ENCODE peak calls at places on chromosome 3, in six cellular contexts. R, P, N, B, U and Q are unnamed samples.

GRCh38 chr3:44962606-44963393 is 13.2 kb downstream of the ZDHHC3 start:
- DNase-seq in R (no peak), B (no peak), N (no peak), U (peak), P (no peak), Q (peak)

GRCh38 chr3:101509276-101509675 is 3.7 kb downstream of the SENP7 start:
- DNase-seq in P (no peak), N (no peak), R (no peak), U (no peak), B (no peak), Q (peak)

GRCh38 chr3:139302084-139302800 is 41.6 kb upstream of the MRPS22 start:
- DNase-seq in P (no peak), R (peak), N (no peak), B (no peak), U (peak), Q (peak)

GRCh38 chr3:120163023-120163422 is 68.8 kb upstream of the GSK3B start:
- DNase-seq in R (no peak), P (no peak), N (no peak), B (no peak), U (no peak), Q (no peak)

GRCh38 chr3:42012935-42013651 is 51.2 kb upstream of the ULK4 start:
- DNase-seq in P (peak), B (peak), U (peak), N (peak), R (peak), Q (peak)

GRCh38 chr3:96631050-96631449 is 183.3 kb upstream of the EPHA6 start:
- DNase-seq in R (no peak), U (no peak), N (no peak), P (no peak), B (no peak), Q (no peak)

GRCh38 chr3:159586587-159587202 is 401.9 kb upstream of the IL12A start:
- DNase-seq in R (peak), B (no peak), N (no peak), U (peak), P (peak), Q (peak)

GRCh38 chr3:87791248-87792027 is 267.4 kb downstream of the CGGBP1 start:
- DNase-seq in N (no peak), U (no peak), B (no peak), P (no peak), R (no peak), Q (no peak)

GRCh38 chr3:48428863-48429415 is 947 bp downstream of the PLXNB1 start:
- DNase-seq in N (peak), U (peak), R (peak), B (no peak), P (peak), Q (no peak)

GRCh38 chr3:99114565-99115291 is 213.2 kb upstream of the DCBLD2 start:
- DNase-seq in B (no peak), N (no peak), R (peak), P (peak), U (peak), Q (peak)

GRCh38 chr3:64915778-64916177 is 228.0 kb upstream of the ADAMTS9 start:
- DNase-seq in P (peak), B (no peak), U (no peak), N (no peak), R (peak), Q (peak)

GRCh38 chr3:136366289-136366688 is 116.1 kb downstream of the PCCB start:
- DNase-seq in B (no peak), N (no peak), P (no peak), R (peak), U (no peak), Q (peak)

GRCh38 chr3:110680365-110680909 is 391.2 kb upstream of the NECTIN3 start:
- DNase-seq in R (no peak), P (no peak), B (no peak), U (no peak), N (no peak), Q (no peak)

GRCh38 chr3:14235896-14236295 is 57.3 kb downstream of the LSM3 start:
- DNase-seq in U (no peak), B (no peak), R (peak), N (no peak), P (no peak), Q (no peak)

GRCh38 chr3:95717048-95717447 is 1097.3 kb upstream of the EPHA6 start:
- DNase-seq in B (no peak), P (peak), U (no peak), R (no peak), N (no peak), Q (no peak)

GRCh38 chr3:58640700-58641372 is 25.7 kb downstream of the FAM3D start:
- DNase-seq in U (peak), P (peak), B (no peak), N (peak), R (peak), Q (peak)

GRCh38 chr3:46748160-46748559 is 30.5 kb upstream of the PRSS50 start:
- DNase-seq in P (no peak), B (no peak), R (peak), N (no peak), U (no peak), Q (no peak)

GRCh38 chr3:171460226-171461086 is at the start of gene TNIK:
- DNase-seq in N (peak), B (peak), U (peak), P (peak), R (peak), Q (peak)

GRCh38 chr3:25502233-25502632 is 74.2 kb downstream of the RARB start:
- DNase-seq in U (no peak), N (no peak), R (no peak), P (no peak), B (no peak), Q (no peak)

GRCh38 chr3:30496496-30496966 is 109.9 kb upstream of the TGFBR2 start:
- DNase-seq in R (peak), N (no peak), B (no peak), P (no peak), U (peak), Q (peak)

GRCh38 chr3:197394464-197395321 is 96.3 kb upstream of the DLG1 start:
- DNase-seq in R (peak), B (no peak), P (peak), N (peak), U (peak), Q (peak)

GRCh38 chr3:123376451-123377172 is 72.3 kb downstream of the ADCY5 start:
- DNase-seq in U (no peak), R (no peak), P (no peak), N (no peak), B (no peak), Q (no peak)

GRCh38 chr3:160331127-160331937 is 67.7 kb downstream of the IFT80 start:
- DNase-seq in R (peak), P (peak), N (no peak), B (no peak), U (peak), Q (peak)

GRCh38 chr3:10474847-10475246 is 30.5 kb downstream of the ATP2B2 start:
- DNase-seq in N (no peak), P (no peak), B (no peak), R (no peak), U (no peak), Q (no peak)

GRCh38 chr3:81173514-81173913 is 587.9 kb downstream of the GBE1 start:
- DNase-seq in N (no peak), R (peak), B (no peak), U (peak), P (peak), Q (no peak)

GRCh38 chr3:104796556-104796955 is 570.2 kb upstream of the ALCAM start:
- DNase-seq in N (no peak), B (no peak), U (no peak), P (no peak), R (no peak), Q (no peak)

GRCh38 chr3:138042043-138042442 is 32.1 kb downstream of the CLDN18 start:
- DNase-seq in P (no peak), N (no peak), U (peak), B (no peak), R (peak), Q (peak)

GRCh38 chr3:125207949-125208568 is 4.5 kb downstream of the SLC12A8 start:
- DNase-seq in P (no peak), U (no peak), B (no peak), R (no peak), N (no peak), Q (no peak)

GRCh38 chr3:197746801-197747237 is 2.9 kb upstream of the FYTTD1 start:
- DNase-seq in U (no peak), P (no peak), B (no peak), N (no peak), R (peak), Q (no peak)

GRCh38 chr3:126944089-126944965 is 38.6 kb upstream of the PLXNA1 start:
- DNase-seq in U (no peak), N (no peak), R (no peak), B (no peak), P (no peak), Q (no peak)